ENCODE peak calls at places on chromosomes 13 and 19, in seven cellular contexts. E, G, T, J, Z, F and C are unnamed samples.

GRCh38 chr13:45108716-45109706 is 11.3 kb upstream of the GTF2F2 start:
- DNase-seq in G (no peak), E (peak; percentile 37), J (no peak), Z (no peak), T (no peak), F (peak; percentile 40), C (peak; percentile 8)

GRCh38 chr19:55160128-55160985 is 2.8 kb upstream of the TNNI3 start:
- DNase-seq in T (peak; percentile 89), Z (peak; percentile 85), J (no peak), F (peak; percentile 82), E (peak; percentile 90), G (peak; percentile 92), C (peak; percentile 87)

GRCh38 chr13:39779337-39780270 is 124.1 kb downstream of the COG6 start:
- DNase-seq in F (peak; percentile 80), E (no peak), T (no peak), Z (peak; percentile 60), G (no peak), J (no peak), C (peak; percentile 77)

GRCh38 chr19:47806435-47806834 is 2.1 kb upstream of the TPRX1 start:
- DNase-seq in E (no peak), T (no peak), G (no peak), J (no peak), F (no peak), Z (no peak), C (no peak)

GRCh38 chr13:98752111-98752941 is at the start of gene SLC15A1:
- DNase-seq in G (peak; percentile 13), J (no peak), F (no peak), T (no peak), E (no peak), Z (no peak), C (no peak)

GRCh38 chr13:110414283-110414682 is 107.2 kb downstream of the COL4A2 start:
- DNase-seq in F (no peak), J (no peak), E (no peak), T (no peak), Z (no peak), G (no peak), C (no peak)

GRCh38 chr19:44893704-44894103 is 2.6 kb downstream of the TOMM40 start:
- DNase-seq in Z (no peak), G (no peak), T (no peak), E (no peak), J (no peak), F (no peak), C (no peak)

GRCh38 chr13:90632184-90632583 is 715.3 kb upstream of the MIR17HG start:
- DNase-seq in E (no peak), J (no peak), T (no peak), Z (no peak), G (no peak), F (no peak), C (no peak)

GRCh38 chr13:79874396-79875360 is 393.7 kb downstream of the NDFIP2 start:
- DNase-seq in Z (no peak), E (no peak), J (no peak), G (no peak), T (no peak), F (no peak), C (peak; percentile 35)

GRCh38 chr19:30877591-30878230 is 471.5 kb downstream of the TSHZ3 start:
- DNase-seq in Z (no peak), G (no peak), T (no peak), F (no peak), E (no peak), J (no peak), C (no peak)

GRCh38 chr19:58544591-58545285 is 874 bp downstream of the TRIM28 start:
- DNase-seq in T (peak; percentile 52), E (no peak), Z (peak; percentile 61), F (no peak), J (no peak), G (peak; percentile 76), C (peak; percentile 65)

GRCh38 chr19:41987141-41987860 is 6.7 kb downstream of the ATP1A3 start:
- DNase-seq in Z (no peak), T (no peak), G (no peak), E (no peak), J (no peak), F (no peak), C (no peak)

GRCh38 chr19:49820125-49820524 is 2.0 kb downstream of the MED25 start:
- DNase-seq in Z (peak; percentile 67), E (no peak), J (no peak), G (no peak), T (no peak), F (no peak), C (peak; percentile 82)

GRCh38 chr13:30713133-30713532 is 22.2 kb upstream of the ALOX5AP start:
- DNase-seq in T (peak; percentile 57), G (no peak), E (no peak), J (no peak), F (no peak), Z (peak; percentile 46), C (no peak)

GRCh38 chr19:32858155-32858554 is 11.4 kb downstream of the SLC7A9 start:
- DNase-seq in J (no peak), E (no peak), F (no peak), T (no peak), Z (no peak), G (no peak), C (no peak)

GRCh38 chr13:19769854-19770253 is 12.9 kb downstream of the PSPC1 start:
- DNase-seq in J (no peak), E (no peak), Z (no peak), F (no peak), G (no peak), T (no peak), C (no peak)

GRCh38 chr13:56347014-56347413 is 793.7 kb upstream of the PRR20A start:
- DNase-seq in J (no peak), T (no peak), F (no peak), E (no peak), Z (no peak), G (no peak), C (no peak)

GRCh38 chr19:50203281-50204080 is at the start of gene MYH14:
- DNase-seq in Z (peak; percentile 3), E (no peak), T (peak; percentile 94), G (peak; percentile 98), J (no peak), F (peak; percentile 4), C (peak; percentile 30)

GRCh38 chr13:41652735-41653361 is 195.5 kb downstream of the RGCC start:
- DNase-seq in J (no peak), T (no peak), Z (peak; percentile 87), E (peak; percentile 5), G (peak; percentile 14), F (no peak), C (peak; percentile 80)

GRCh38 chr13:22278336-22278929 is 607.6 kb downstream of the FGF9 start:
- DNase-seq in F (no peak), G (peak; percentile 57), E (peak; percentile 32), T (peak; percentile 40), J (no peak), Z (no peak), C (no peak)

GRCh38 chr13:110799246-110800236 is 86.0 kb downstream of the ING1 start:
- DNase-seq in F (peak; percentile 39), G (no peak), T (peak; percentile 71), E (no peak), Z (peak; percentile 96), J (peak; percentile 85), C (peak; percentile 97)

GRCh38 chr13:32881792-32882175 is 134.4 kb upstream of the KL start:
- DNase-seq in E (no peak), T (no peak), G (no peak), F (no peak), Z (no peak), J (no peak), C (no peak)

GRCh38 chr19:32018014-32018413 is 327.4 kb upstream of the ZNF507 start:
- DNase-seq in J (no peak), Z (no peak), E (no peak), F (no peak), G (no peak), T (no peak), C (peak; percentile 50)

GRCh38 chr19:4208385-4209094 is 20.8 kb upstream of the EBI3 start:
- DNase-seq in T (no peak), J (no peak), G (no peak), F (peak; percentile 45), E (no peak), Z (peak; percentile 28), C (peak; percentile 28)

GRCh38 chr19:4201798-4202197 is 19.3 kb downstream of the ANKRD24 start:
- DNase-seq in E (no peak), F (no peak), Z (no peak), G (no peak), T (no peak), J (no peak), C (no peak)

GRCh38 chr19:4200940-4201542 is 18.6 kb downstream of the ANKRD24 start:
- DNase-seq in J (no peak), F (no peak), Z (no peak), G (no peak), T (no peak), E (no peak), C (no peak)

GRCh38 chr19:4210166-4210731 is 19.1 kb upstream of the EBI3 start:
- DNase-seq in G (no peak), Z (no peak), F (no peak), T (no peak), E (no peak), J (no peak), C (no peak)

DNA sequence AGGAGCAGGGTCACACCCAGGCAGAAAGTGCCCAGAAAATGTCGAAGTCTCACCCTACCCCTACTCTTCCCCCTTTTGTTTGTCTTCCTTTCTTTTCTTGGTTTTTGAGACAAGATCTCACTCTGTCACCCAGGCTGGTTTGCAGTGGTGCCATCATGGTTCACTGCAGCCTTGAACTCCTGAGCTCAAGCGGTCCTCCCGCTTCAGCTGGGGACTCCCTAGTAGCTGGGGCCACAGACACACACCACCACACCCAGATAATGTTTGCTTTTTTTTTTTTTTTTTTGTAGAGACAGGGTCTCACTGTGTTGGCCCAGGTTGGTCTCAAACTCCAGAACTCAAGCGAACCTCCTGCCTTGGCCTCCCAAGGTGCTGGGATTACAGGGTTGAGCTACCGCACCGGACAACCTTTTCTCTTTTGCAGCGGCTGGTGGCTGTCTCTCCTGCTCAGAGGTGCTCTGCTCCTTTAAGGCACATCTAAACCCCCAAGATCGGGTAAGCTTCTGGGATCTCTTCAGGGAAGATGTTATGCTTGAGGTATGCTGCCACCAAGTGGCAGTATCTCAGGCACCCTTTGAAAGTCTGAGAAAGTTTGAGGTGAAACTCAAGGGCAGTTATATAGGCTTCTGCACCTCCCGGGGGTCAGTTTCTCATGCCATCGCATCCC is 22.4 kb upstream of the EBI3 start:
- DNase-seq in Z (peak; percentile 51), J (no peak), T (no peak), F (no peak), G (no peak), E (no peak), C (peak; percentile 68)
- TF ChIP-seq CTCF in Z (peak; percentile 17), J (peak; percentile 25), T (no peak), F (peak; percentile 55), G (peak; percentile 26), E (peak; percentile 53), C (peak; percentile 51)

GRCh38 chr19:16078759-16079707 is 2.7 kb downstream of the TPM4 start:
- DNase-seq in J (peak; percentile 98), Z (peak; percentile 97), T (peak; percentile 79), F (peak; percentile 94), G (peak; percentile 59), E (peak; percentile 77), C (peak; percentile 98)
- H3K4me3 ChIP-seq in J (peak overlapping the region; percentile 98), Z (peak overlapping the region; percentile 98), T (peak overlapping the region; percentile 98), F (peak overlapping the region; percentile 92), G (peak overlapping the region; percentile 86), E (peak overlapping the region; percentile 82), C (peak overlapping the region; percentile 59)

GRCh38 chr19:19548915-19549537 is 11.0 kb downstream of the CILP2 start:
- DNase-seq in E (no peak), Z (peak; percentile 31), T (no peak), F (no peak), J (no peak), G (no peak), C (peak; percentile 35)
- TF ChIP-seq CTCF in E (no peak), Z (no peak), T (no peak), F (no peak), J (no peak), G (no peak), C (no peak)

GRCh38 chr19:1746401-1747284 is 6.7 kb upstream of the ONECUT3 start:
- DNase-seq in E (no peak), F (peak; percentile 9), Z (peak; percentile 52), J (no peak), T (no peak), G (no peak), C (peak; percentile 44)
- H3K4me3 ChIP-seq in E (no peak overlapping the region), F (no peak overlapping the region), Z (no peak overlapping the region), J (no peak overlapping the region), T (no peak overlapping the region), G (no peak overlapping the region), C (no peak overlapping the region)